ENCODE peak calls at places on chromosomes 3 and 15, in nine cellular contexts. E is nephron progenitor cell; J is progenitor cell of endocrine pancreas; T is KBM-7; W is CD4-positive, alpha-beta memory T cell; G is GM20000; N is AG20443; S is type B pancreatic cell; A is stimulated activated CD4-positive, alpha-beta T cell treated with anti-CD3 and anti-CD28 coated beads, Interleukin-12 subunit alpha, Interleukin-12 subunit beta, amount 100 ng/mL, for 24 hours. O is an unnamed sample.

GRCh38 chr15:48710952-48711495 is 65.5 kb upstream of the FBN1 start:
- DNase-seq in E (no peak), J (no peak), T (no peak), W (no peak), G (no peak), N (no peak), S (no peak), A (no peak), O (peak)

GRCh38 chr3:143677420-143677819 is 170.8 kb downstream of the SLC9A9 start:
- DNase-seq in E (no peak), J (no peak), T (no peak), W (no peak), G (no peak), N (no peak), S (no peak), A (no peak), O (no peak)

GRCh38 chr15:43514241-43515057 is 3.0 kb upstream of the MAP1A start:
- DNase-seq in E (peak), J (no peak), T (peak), W (peak), G (no peak), N (peak), S (no peak), A (no peak), O (peak)

GRCh38 chr15:33160581-33161165 is 33.8 kb downstream of the FMN1 start:
- DNase-seq in E (no peak), J (no peak), T (no peak), W (no peak), G (no peak), N (no peak), S (no peak), A (no peak), O (no peak)

GRCh38 chr3:45554001-45554691 is 40.4 kb upstream of the LIMD1 start:
- DNase-seq in E (peak), J (no peak), T (peak), W (no peak), G (peak), N (no peak), S (no peak), A (no peak), O (peak)

GRCh38 chr15:62775932-62776331 is 266.6 kb upstream of the TPM1 start:
- DNase-seq in E (no peak), J (no peak), T (no peak), W (no peak), G (no peak), N (no peak), S (no peak), A (no peak), O (no peak)

GRCh38 chr15:51576451-51576850 is 46.1 kb downstream of the DMXL2 start:
- DNase-seq in E (no peak), J (no peak), T (no peak), W (no peak), G (no peak), N (no peak), S (no peak), A (no peak), O (no peak)

GRCh38 chr15:78671626-78672211 is 30.7 kb upstream of the CHRNB4 start:
- DNase-seq in E (no peak), J (no peak), T (no peak), W (no peak), G (no peak), N (no peak), S (no peak), A (no peak), O (no peak)

GRCh38 chr3:157136647-157137387 is 23.1 kb downstream of the CCNL1 start:
- DNase-seq in E (no peak), J (no peak), T (no peak), W (no peak), G (no peak), N (no peak), S (no peak), A (no peak), O (no peak)

GRCh38 chr3:52231502-52232278 is 6.2 kb upstream of the TLR9 start:
- DNase-seq in E (peak), J (peak), T (peak), W (peak), G (peak), N (peak), S (peak), A (peak), O (peak)

GRCh38 chr15:71962537-71962936 is 152.2 kb downstream of the NR2E3 start:
- DNase-seq in E (no peak), J (no peak), T (no peak), W (no peak), G (no peak), N (no peak), S (no peak), A (no peak), O (no peak)

GRCh38 chr3:71258116-71258515 is 325.4 kb downstream of the FOXP1 start:
- DNase-seq in E (no peak), J (no peak), T (no peak), W (no peak), G (no peak), N (peak), S (no peak), A (no peak), O (peak)

GRCh38 chr3:130850846-130851245 is 43.0 kb upstream of the ATP2C1 start:
- DNase-seq in E (no peak), J (no peak), T (no peak), W (no peak), G (no peak), N (no peak), S (no peak), A (no peak), O (peak)

GRCh38 chr15:73787621-73788020 is 34.5 kb upstream of the INSYN1 start:
- DNase-seq in E (no peak), J (no peak), T (no peak), W (no peak), G (no peak), N (no peak), S (no peak), A (no peak), O (no peak)

GRCh38 chr3:10173926-10174435 is 9.3 kb downstream of the IRAK2 start:
- DNase-seq in E (no peak), J (no peak), T (no peak), W (no peak), G (no peak), N (peak), S (no peak), A (no peak), O (peak)

GRCh38 chr3:18010001-18010400 is 267.6 kb upstream of the TBC1D5 start:
- DNase-seq in E (no peak), J (no peak), T (no peak), W (no peak), G (no peak), N (no peak), S (no peak), A (no peak), O (no peak)

GRCh38 chr15:50740955-50741354 is 24.6 kb downstream of the SPPL2A start:
- DNase-seq in E (no peak), J (no peak), T (no peak), W (no peak), G (no peak), N (no peak), S (no peak), A (no peak), O (no peak)

GRCh38 chr3:13655074-13655913 is 106.4 kb downstream of the FBLN2 start:
- DNase-seq in E (peak), J (peak), T (peak), W (peak), G (peak), N (peak), S (peak), A (no peak), O (peak)

O was measured in RPMI7951.